ENCODE peak calls at places on chromosome 6, in six cellular contexts. One of them, this sample, is unnamed.

GRCh38 chr6:104771258-104771832 is 88.4 kb downstream of the HACE1 start:
- DNase-seq in GM23338: peak; percentile 41
- DNase-seq in CD4-positive, alpha-beta memory T cell: no peak
- DNase-seq in AG10803: peak; percentile 35
- DNase-seq in PC-3: peak; percentile 45
- DNase-seq in aorta: no peak
- DNase-seq in this sample: peak; percentile 9

GRCh38 chr6:166939276-166939816 is 17.0 kb downstream of the RNASET2 start:
- DNase-seq in PC-3: no peak
- DNase-seq in CD4-positive, alpha-beta memory T cell: no peak
- DNase-seq in aorta: no peak
- DNase-seq in GM23338: no peak
- DNase-seq in AG10803: no peak
- DNase-seq in this sample: no peak

GRCh38 chr6:137494281-137494966 is at the start of gene OLIG3:
- DNase-seq in AG10803: no peak
- DNase-seq in PC-3: no peak
- DNase-seq in aorta: no peak
- DNase-seq in GM23338: peak; percentile 89
- DNase-seq in CD4-positive, alpha-beta memory T cell: no peak
- DNase-seq in this sample: no peak

GRCh38 chr6:37809144-37809543 is 10.4 kb upstream of the ZFAND3 start:
- DNase-seq in CD4-positive, alpha-beta memory T cell: no peak
- DNase-seq in PC-3: no peak
- DNase-seq in aorta: no peak
- DNase-seq in AG10803: peak; percentile 35
- DNase-seq in GM23338: no peak
- DNase-seq in this sample: no peak

GRCh38 chr6:4179960-4180652 is 44.7 kb upstream of the ECI2 start:
- DNase-seq in AG10803: no peak
- DNase-seq in PC-3: no peak
- DNase-seq in CD4-positive, alpha-beta memory T cell: no peak
- DNase-seq in aorta: no peak
- DNase-seq in GM23338: no peak
- DNase-seq in this sample: no peak

GRCh38 chr6:22281691-22282090 is 15.1 kb downstream of the PRL start:
- DNase-seq in PC-3: no peak
- DNase-seq in aorta: no peak
- DNase-seq in AG10803: no peak
- DNase-seq in GM23338: no peak
- DNase-seq in CD4-positive, alpha-beta memory T cell: no peak
- DNase-seq in this sample: no peak

GRCh38 chr6:8982659-8983058 is 547.3 kb upstream of the SLC35B3 start:
- DNase-seq in AG10803: no peak
- DNase-seq in PC-3: no peak
- DNase-seq in GM23338: no peak
- DNase-seq in aorta: no peak
- DNase-seq in CD4-positive, alpha-beta memory T cell: no peak
- DNase-seq in this sample: no peak

GRCh38 chr6:129651291-129651691 is 58.7 kb downstream of the ARHGAP18 start:
- DNase-seq in AG10803: no peak
- DNase-seq in CD4-positive, alpha-beta memory T cell: no peak
- DNase-seq in PC-3: no peak
- DNase-seq in aorta: no peak
- DNase-seq in GM23338: no peak
- DNase-seq in this sample: no peak

GRCh38 chr6:124961784-124962611 is at the start of gene RNF217:
- DNase-seq in GM23338: peak; percentile 60
- DNase-seq in CD4-positive, alpha-beta memory T cell: no peak
- DNase-seq in AG10803: peak; percentile 77
- DNase-seq in aorta: peak; percentile 88
- DNase-seq in PC-3: peak; percentile 27
- DNase-seq in this sample: no peak

GRCh38 chr6:98823845-98824162 is 10.6 kb upstream of the POU3F2 start:
- DNase-seq in GM23338: peak; percentile 59
- DNase-seq in PC-3: no peak
- DNase-seq in AG10803: no peak
- DNase-seq in CD4-positive, alpha-beta memory T cell: no peak
- DNase-seq in aorta: no peak
- DNase-seq in this sample: no peak

GRCh38 chr6:152794696-152795095 is 44.1 kb downstream of the VIP start:
- DNase-seq in CD4-positive, alpha-beta memory T cell: no peak
- DNase-seq in AG10803: no peak
- DNase-seq in GM23338: no peak
- DNase-seq in PC-3: no peak
- DNase-seq in aorta: no peak
- DNase-seq in this sample: no peak

GRCh38 chr6:109001554-109001953 is 93.1 kb downstream of the SESN1 start:
- DNase-seq in PC-3: no peak
- DNase-seq in CD4-positive, alpha-beta memory T cell: no peak
- DNase-seq in AG10803: no peak
- DNase-seq in aorta: no peak
- DNase-seq in GM23338: no peak
- DNase-seq in this sample: no peak

GRCh38 chr6:155487362-155488130 is 31.9 kb upstream of the NOX3 start:
- DNase-seq in aorta: no peak
- DNase-seq in CD4-positive, alpha-beta memory T cell: no peak
- DNase-seq in GM23338: no peak
- DNase-seq in PC-3: no peak
- DNase-seq in AG10803: no peak
- DNase-seq in this sample: no peak

GRCh38 chr6:108723594-108723993 is 124.6 kb upstream of the ARMC2 start:
- DNase-seq in aorta: no peak
- DNase-seq in CD4-positive, alpha-beta memory T cell: no peak
- DNase-seq in GM23338: no peak
- DNase-seq in PC-3: no peak
- DNase-seq in AG10803: no peak
- DNase-seq in this sample: no peak

GRCh38 chr6:137033828-137034227 is 10.9 kb downstream of the IL20RA start:
- DNase-seq in PC-3: peak; percentile 80
- DNase-seq in aorta: no peak
- DNase-seq in GM23338: no peak
- DNase-seq in CD4-positive, alpha-beta memory T cell: peak; percentile 74
- DNase-seq in AG10803: peak; percentile 9
- DNase-seq in this sample: peak; percentile 89

GRCh38 chr6:141077355-141078333 is 1055.1 kb upstream of the GJE1 start:
- DNase-seq in AG10803: no peak
- DNase-seq in GM23338: peak; percentile 86
- DNase-seq in CD4-positive, alpha-beta memory T cell: no peak
- DNase-seq in PC-3: peak; percentile 47
- DNase-seq in aorta: no peak
- DNase-seq in this sample: peak; percentile 52

GRCh38 chr6:82951389-82951788 is 114.3 kb downstream of the UBE3D start:
- DNase-seq in GM23338: no peak
- DNase-seq in CD4-positive, alpha-beta memory T cell: no peak
- DNase-seq in PC-3: peak; percentile 85
- DNase-seq in aorta: no peak
- DNase-seq in AG10803: no peak
- DNase-seq in this sample: no peak

GRCh38 chr6:36235862-36236261 is 34.0 kb upstream of the PNPLA1 start:
- DNase-seq in aorta: no peak
- DNase-seq in GM23338: no peak
- DNase-seq in AG10803: no peak
- DNase-seq in PC-3: no peak
- DNase-seq in CD4-positive, alpha-beta memory T cell: no peak
- DNase-seq in this sample: no peak

GRCh38 chr6:159014406-159014805 is 14.4 kb upstream of the RSPH3 start:
- DNase-seq in PC-3: no peak
- DNase-seq in aorta: no peak
- DNase-seq in CD4-positive, alpha-beta memory T cell: no peak
- DNase-seq in GM23338: no peak
- DNase-seq in AG10803: no peak
- DNase-seq in this sample: no peak

GRCh38 chr6:34990971-34991560 is 102.0 kb downstream of the ANKS1A start:
- DNase-seq in aorta: no peak
- DNase-seq in AG10803: peak; percentile 78
- DNase-seq in GM23338: no peak
- DNase-seq in CD4-positive, alpha-beta memory T cell: no peak
- DNase-seq in PC-3: peak; percentile 40
- DNase-seq in this sample: no peak

GRCh38 chr6:84582997-84583396 is 181.4 kb downstream of the TBX18 start:
- DNase-seq in GM23338: no peak
- DNase-seq in aorta: no peak
- DNase-seq in PC-3: peak; percentile 43
- DNase-seq in AG10803: no peak
- DNase-seq in CD4-positive, alpha-beta memory T cell: no peak
- DNase-seq in this sample: no peak

DNA sequence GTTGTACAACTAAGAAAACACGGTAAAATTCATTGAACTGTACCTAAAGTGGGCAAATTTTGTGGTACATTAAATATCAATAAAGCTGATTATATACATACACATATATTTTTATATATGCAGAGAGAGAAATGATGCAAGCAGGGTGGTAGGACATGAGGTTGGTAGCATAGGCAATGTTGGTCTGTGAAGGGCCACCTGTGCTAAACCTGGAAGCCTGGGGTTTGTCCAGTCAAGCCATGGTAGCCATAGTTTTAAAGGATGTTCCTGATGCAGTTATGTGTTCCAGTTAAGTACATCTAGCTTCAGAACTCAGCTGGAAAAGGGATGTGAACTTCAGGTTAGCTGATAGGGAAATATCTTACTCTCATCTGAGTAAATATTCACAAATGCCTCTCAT is 60.1 kb downstream of the TRIM38 start:
- DNase-seq in AG10803: no peak
- DNase-seq in aorta: no peak
- DNase-seq in GM23338: no peak
- DNase-seq in PC-3: no peak
- DNase-seq in CD4-positive, alpha-beta memory T cell: no peak
- DNase-seq in this sample: no peak
- H3K4me3 ChIP-seq in AG10803: no peak overlapping the region
- H3K4me3 ChIP-seq in aorta: no peak overlapping the region
- H3K4me3 ChIP-seq in GM23338: peak overlapping the region; percentile 77
- H3K4me3 ChIP-seq in PC-3: peak overlapping the region; percentile 96
- H3K4me3 ChIP-seq in CD4-positive, alpha-beta memory T cell: no peak overlapping the region
- H3K4me3 ChIP-seq in this sample: peak overlapping the region; percentile 62

GRCh38 chr6:6724319-6725119 is 136.0 kb downstream of the LY86 start:
- DNase-seq in GM23338: peak; percentile 82
- DNase-seq in AG10803: peak; percentile 78
- DNase-seq in CD4-positive, alpha-beta memory T cell: no peak
- DNase-seq in PC-3: peak; percentile 73
- DNase-seq in aorta: peak; percentile 80
- DNase-seq in this sample: peak; percentile 69
- H3K4me3 ChIP-seq in GM23338: peak overlapping the region; percentile 45
- H3K4me3 ChIP-seq in AG10803: peak overlapping the region; percentile 50
- H3K4me3 ChIP-seq in CD4-positive, alpha-beta memory T cell: no peak overlapping the region
- H3K4me3 ChIP-seq in PC-3: peak overlapping the region; percentile 37
- H3K4me3 ChIP-seq in aorta: peak overlapping the region; percentile 17
- H3K4me3 ChIP-seq in this sample: no peak overlapping the region

GRCh38 chr6:73418081-73418741 is 23.6 kb downstream of the DDX43 start:
- DNase-seq in PC-3: no peak
- DNase-seq in GM23338: no peak
- DNase-seq in CD4-positive, alpha-beta memory T cell: no peak
- DNase-seq in aorta: no peak
- DNase-seq in AG10803: no peak
- DNase-seq in this sample: peak; percentile 11
- H3K4me3 ChIP-seq in PC-3: no peak overlapping the region
- H3K4me3 ChIP-seq in GM23338: no peak overlapping the region
- H3K4me3 ChIP-seq in CD4-positive, alpha-beta memory T cell: no peak overlapping the region
- H3K4me3 ChIP-seq in aorta: no peak overlapping the region
- H3K4me3 ChIP-seq in AG10803: no peak overlapping the region
- H3K4me3 ChIP-seq in this sample: no peak overlapping the region

DNA sequence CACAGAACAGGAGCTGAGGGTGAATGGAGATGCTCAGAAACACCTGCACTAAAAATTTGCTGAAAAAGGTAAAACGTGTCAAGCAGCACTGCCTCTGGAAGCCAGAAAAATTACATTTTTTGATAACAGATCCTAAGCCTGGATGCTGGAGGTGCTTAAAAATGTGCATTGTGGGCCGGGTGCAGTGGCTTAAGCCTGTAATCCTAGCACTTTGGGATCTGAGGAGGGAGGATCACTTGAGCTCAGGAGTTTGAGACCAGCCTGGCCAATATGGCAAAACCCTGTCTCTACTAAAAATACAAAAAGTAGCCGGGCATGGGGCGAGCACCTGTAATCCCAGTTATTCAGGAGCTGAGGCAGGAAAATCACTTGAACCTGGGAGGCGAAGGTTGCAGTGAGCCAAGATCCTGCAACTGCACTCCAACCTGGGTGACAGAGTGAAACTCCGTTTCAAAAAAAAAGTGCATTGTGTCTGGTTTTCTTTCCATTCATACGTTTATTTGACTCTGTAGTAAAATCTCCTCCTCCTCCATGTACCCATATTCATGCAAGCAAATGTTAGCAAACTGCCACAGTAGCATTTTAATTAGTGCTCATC is 587 bp upstream of the BTN3A1 start:
- DNase-seq in PC-3: no peak
- DNase-seq in aorta: no peak
- DNase-seq in GM23338: no peak
- DNase-seq in CD4-positive, alpha-beta memory T cell: no peak
- DNase-seq in AG10803: no peak
- DNase-seq in this sample: no peak
- H3K4me3 ChIP-seq in PC-3: peak overlapping the region; percentile 85
- H3K4me3 ChIP-seq in aorta: peak overlapping the region; percentile 88
- H3K4me3 ChIP-seq in GM23338: peak overlapping the region; percentile 52
- H3K4me3 ChIP-seq in CD4-positive, alpha-beta memory T cell: peak overlapping the region; percentile 94
- H3K4me3 ChIP-seq in AG10803: peak overlapping the region; percentile 82
- H3K4me3 ChIP-seq in this sample: peak overlapping the region; percentile 87

DNA sequence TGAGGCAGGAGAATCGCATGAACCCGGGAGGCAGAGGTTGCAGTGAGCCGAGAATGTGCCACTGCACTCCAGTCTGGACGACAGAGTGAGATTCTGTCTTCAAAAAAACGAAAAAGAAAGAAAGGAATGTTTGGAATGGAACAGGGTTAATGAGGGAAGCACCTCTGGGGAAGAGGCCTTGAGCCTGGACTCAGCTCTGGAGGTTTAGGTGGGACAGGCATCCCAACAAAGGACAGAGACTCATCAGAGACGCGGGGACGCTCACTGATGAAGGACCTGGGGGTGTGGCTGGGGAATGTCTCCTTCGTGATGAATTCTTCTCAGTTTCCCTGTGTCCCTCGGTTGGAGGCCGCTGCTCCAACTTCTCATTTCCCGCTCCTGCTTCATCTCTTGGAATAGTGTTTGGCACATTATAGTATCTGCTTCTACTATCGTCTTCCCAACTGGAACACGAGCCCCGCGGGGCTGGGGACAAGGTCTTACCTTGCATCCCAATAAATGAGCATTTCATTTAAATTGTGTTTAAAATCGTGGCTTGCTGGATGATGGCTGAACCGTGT is 27.6 kb downstream of the KIF25 start:
- DNase-seq in CD4-positive, alpha-beta memory T cell: no peak
- DNase-seq in GM23338: peak; percentile 34
- DNase-seq in AG10803: no peak
- DNase-seq in aorta: no peak
- DNase-seq in PC-3: no peak
- DNase-seq in this sample: no peak
- H3K4me3 ChIP-seq in CD4-positive, alpha-beta memory T cell: no peak overlapping the region
- H3K4me3 ChIP-seq in GM23338: no peak overlapping the region
- H3K4me3 ChIP-seq in AG10803: no peak overlapping the region
- H3K4me3 ChIP-seq in aorta: no peak overlapping the region
- H3K4me3 ChIP-seq in PC-3: no peak overlapping the region
- H3K4me3 ChIP-seq in this sample: no peak overlapping the region

GRCh38 chr6:157239671-157240058 is 83.7 kb downstream of the TMEM242 start:
- DNase-seq in CD4-positive, alpha-beta memory T cell: no peak
- DNase-seq in AG10803: no peak
- DNase-seq in aorta: no peak
- DNase-seq in PC-3: no peak
- DNase-seq in GM23338: no peak
- DNase-seq in this sample: no peak
- H3K4me3 ChIP-seq in CD4-positive, alpha-beta memory T cell: no peak overlapping the region
- H3K4me3 ChIP-seq in AG10803: peak overlapping the region; percentile 51
- H3K4me3 ChIP-seq in aorta: no peak overlapping the region
- H3K4me3 ChIP-seq in PC-3: peak overlapping the region; percentile 68
- H3K4me3 ChIP-seq in GM23338: no peak overlapping the region
- H3K4me3 ChIP-seq in this sample: no peak overlapping the region

GRCh38 chr6:45606831-45607400 is 229.2 kb upstream of the SUPT3H start:
- DNase-seq in CD4-positive, alpha-beta memory T cell: no peak
- DNase-seq in PC-3: no peak
- DNase-seq in GM23338: no peak
- DNase-seq in aorta: no peak
- DNase-seq in AG10803: no peak
- DNase-seq in this sample: no peak
- H3K4me3 ChIP-seq in CD4-positive, alpha-beta memory T cell: no peak overlapping the region
- H3K4me3 ChIP-seq in PC-3: peak overlapping the region; percentile 29
- H3K4me3 ChIP-seq in GM23338: no peak overlapping the region
- H3K4me3 ChIP-seq in aorta: no peak overlapping the region
- H3K4me3 ChIP-seq in AG10803: no peak overlapping the region
- H3K4me3 ChIP-seq in this sample: no peak overlapping the region

This sample was measured in GM12865.